ENCODE peak calls at places on chromosome 5, in seven cellular contexts. One of them, this sample, is unnamed.

GRCh38 chr5:73302797-73303138 is 129.8 kb downstream of the TMEM174 start:
- DNase-seq in adrenal gland: no peak
- DNase-seq in thyroid gland: no peak
- DNase-seq in upper lobe of right lung: no peak
- DNase-seq in A549: no peak
- DNase-seq in epithelial cell of esophagus: peak; percentile 37
- DNase-seq in psoas muscle: no peak
- DNase-seq in this sample: peak; percentile 32

GRCh38 chr5:160930361-160930760 is 78.3 kb upstream of the ATP10B start:
- DNase-seq in psoas muscle: no peak
- DNase-seq in adrenal gland: no peak
- DNase-seq in epithelial cell of esophagus: peak; percentile 37
- DNase-seq in thyroid gland: no peak
- DNase-seq in A549: no peak
- DNase-seq in upper lobe of right lung: no peak
- DNase-seq in this sample: no peak

GRCh38 chr5:170896779-170897178 is 35.0 kb downstream of the RANBP17 start:
- DNase-seq in epithelial cell of esophagus: peak; percentile 29
- DNase-seq in thyroid gland: no peak
- DNase-seq in psoas muscle: no peak
- DNase-seq in adrenal gland: no peak
- DNase-seq in upper lobe of right lung: peak; percentile 66
- DNase-seq in A549: peak; percentile 10
- DNase-seq in this sample: no peak

GRCh38 chr5:115555084-115555633 is 10.6 kb upstream of the FEM1C start:
- DNase-seq in epithelial cell of esophagus: no peak
- DNase-seq in psoas muscle: no peak
- DNase-seq in upper lobe of right lung: no peak
- DNase-seq in A549: no peak
- DNase-seq in adrenal gland: no peak
- DNase-seq in thyroid gland: no peak
- DNase-seq in this sample: no peak

GRCh38 chr5:668299-668995 is 24.7 kb downstream of the TPPP start:
- DNase-seq in A549: no peak
- DNase-seq in thyroid gland: no peak
- DNase-seq in epithelial cell of esophagus: no peak
- DNase-seq in psoas muscle: peak; percentile 37
- DNase-seq in upper lobe of right lung: peak; percentile 52
- DNase-seq in adrenal gland: no peak
- DNase-seq in this sample: no peak

GRCh38 chr5:89036166-89036565 is 153.2 kb upstream of the MEF2C start:
- DNase-seq in A549: no peak
- DNase-seq in upper lobe of right lung: no peak
- DNase-seq in psoas muscle: no peak
- DNase-seq in epithelial cell of esophagus: peak; percentile 32
- DNase-seq in thyroid gland: no peak
- DNase-seq in adrenal gland: no peak
- DNase-seq in this sample: no peak

GRCh38 chr5:72818866-72819534 is 2.5 kb downstream of the TNPO1 start:
- DNase-seq in psoas muscle: peak; percentile 76
- DNase-seq in adrenal gland: peak; percentile 37
- DNase-seq in epithelial cell of esophagus: peak; percentile 78
- DNase-seq in A549: peak; percentile 78
- DNase-seq in upper lobe of right lung: peak; percentile 80
- DNase-seq in thyroid gland: peak; percentile 76
- DNase-seq in this sample: peak; percentile 38

GRCh38 chr5:113806823-113807222 is 293.3 kb downstream of the YTHDC2 start:
- DNase-seq in thyroid gland: peak; percentile 32
- DNase-seq in adrenal gland: no peak
- DNase-seq in upper lobe of right lung: no peak
- DNase-seq in epithelial cell of esophagus: peak; percentile 20
- DNase-seq in psoas muscle: no peak
- DNase-seq in A549: no peak
- DNase-seq in this sample: no peak

GRCh38 chr5:95284512-95285405 is at the start of gene MCTP1:
- DNase-seq in thyroid gland: peak; percentile 67
- DNase-seq in upper lobe of right lung: peak; percentile 70
- DNase-seq in psoas muscle: no peak
- DNase-seq in adrenal gland: peak; percentile 35
- DNase-seq in A549: peak; percentile 21
- DNase-seq in epithelial cell of esophagus: peak; percentile 22
- DNase-seq in this sample: peak; percentile 51

GRCh38 chr5:74767579-74767913 is 497 bp downstream of the NSA2 start:
- DNase-seq in upper lobe of right lung: no peak
- DNase-seq in adrenal gland: peak; percentile 21
- DNase-seq in A549: peak; percentile 54
- DNase-seq in epithelial cell of esophagus: peak; percentile 57
- DNase-seq in psoas muscle: no peak
- DNase-seq in thyroid gland: no peak
- DNase-seq in this sample: peak; percentile 20

GRCh38 chr5:53362521-53362941 is 117.9 kb upstream of the FST start:
- DNase-seq in A549: peak; percentile 81
- DNase-seq in psoas muscle: no peak
- DNase-seq in adrenal gland: peak; percentile 30
- DNase-seq in upper lobe of right lung: no peak
- DNase-seq in epithelial cell of esophagus: peak; percentile 99
- DNase-seq in thyroid gland: no peak
- DNase-seq in this sample: no peak

GRCh38 chr5:24059006-24059405 is 551.6 kb downstream of the PRDM9 start:
- DNase-seq in upper lobe of right lung: no peak
- DNase-seq in psoas muscle: no peak
- DNase-seq in adrenal gland: no peak
- DNase-seq in thyroid gland: no peak
- DNase-seq in epithelial cell of esophagus: peak; percentile 1
- DNase-seq in A549: no peak
- DNase-seq in this sample: no peak

GRCh38 chr5:27608992-27609391 is 570.6 kb upstream of the CDH9 start:
- DNase-seq in adrenal gland: no peak
- DNase-seq in upper lobe of right lung: no peak
- DNase-seq in epithelial cell of esophagus: no peak
- DNase-seq in psoas muscle: no peak
- DNase-seq in thyroid gland: no peak
- DNase-seq in A549: no peak
- DNase-seq in this sample: no peak

GRCh38 chr5:73436535-73437125 is 11.9 kb downstream of the FOXD1 start:
- DNase-seq in thyroid gland: no peak
- DNase-seq in A549: no peak
- DNase-seq in epithelial cell of esophagus: no peak
- DNase-seq in psoas muscle: no peak
- DNase-seq in adrenal gland: no peak
- DNase-seq in upper lobe of right lung: no peak
- DNase-seq in this sample: no peak

GRCh38 chr5:169003721-169004481 is 297.0 kb downstream of the SLIT3 start:
- DNase-seq in A549: peak; percentile 33
- DNase-seq in upper lobe of right lung: no peak
- DNase-seq in thyroid gland: peak; percentile 72
- DNase-seq in psoas muscle: no peak
- DNase-seq in epithelial cell of esophagus: no peak
- DNase-seq in adrenal gland: no peak
- DNase-seq in this sample: no peak

GRCh38 chr5:118968925-118969375 is 19.4 kb downstream of the DTWD2 start:
- DNase-seq in thyroid gland: peak; percentile 85
- DNase-seq in epithelial cell of esophagus: no peak
- DNase-seq in A549: no peak
- DNase-seq in upper lobe of right lung: no peak
- DNase-seq in psoas muscle: no peak
- DNase-seq in adrenal gland: no peak
- DNase-seq in this sample: no peak

GRCh38 chr5:57779383-57780223 is 297.0 kb upstream of the ACTBL2 start:
- DNase-seq in A549: peak; percentile 73
- DNase-seq in upper lobe of right lung: no peak
- DNase-seq in thyroid gland: peak; percentile 30
- DNase-seq in adrenal gland: peak; percentile 38
- DNase-seq in epithelial cell of esophagus: peak; percentile 80
- DNase-seq in psoas muscle: no peak
- DNase-seq in this sample: peak; percentile 16

GRCh38 chr5:15763754-15764153 is 263.8 kb downstream of the FBXL7 start:
- DNase-seq in epithelial cell of esophagus: peak; percentile 54
- DNase-seq in A549: no peak
- DNase-seq in adrenal gland: no peak
- DNase-seq in thyroid gland: no peak
- DNase-seq in upper lobe of right lung: no peak
- DNase-seq in psoas muscle: no peak
- DNase-seq in this sample: no peak

GRCh38 chr5:123371575-123372179 is 51.5 kb downstream of the CEP120 start:
- DNase-seq in A549: peak; percentile 33
- DNase-seq in upper lobe of right lung: peak; percentile 75
- DNase-seq in thyroid gland: peak; percentile 51
- DNase-seq in epithelial cell of esophagus: peak; percentile 41
- DNase-seq in adrenal gland: peak; percentile 27
- DNase-seq in psoas muscle: peak; percentile 65
- DNase-seq in this sample: no peak

GRCh38 chr5:40406426-40407211 is 273.1 kb upstream of the PTGER4 start:
- DNase-seq in epithelial cell of esophagus: no peak
- DNase-seq in psoas muscle: no peak
- DNase-seq in thyroid gland: no peak
- DNase-seq in adrenal gland: no peak
- DNase-seq in A549: no peak
- DNase-seq in upper lobe of right lung: no peak
- DNase-seq in this sample: no peak

GRCh38 chr5:137265457-137265856 is 233.7 kb downstream of the SPOCK1 start:
- DNase-seq in adrenal gland: no peak
- DNase-seq in upper lobe of right lung: no peak
- DNase-seq in A549: no peak
- DNase-seq in psoas muscle: no peak
- DNase-seq in epithelial cell of esophagus: peak; percentile 26
- DNase-seq in thyroid gland: no peak
- DNase-seq in this sample: no peak

GRCh38 chr5:128665747-128666355 is 127.8 kb upstream of the FBN2 start:
- DNase-seq in thyroid gland: no peak
- DNase-seq in epithelial cell of esophagus: peak; percentile 60
- DNase-seq in adrenal gland: no peak
- DNase-seq in A549: no peak
- DNase-seq in psoas muscle: no peak
- DNase-seq in upper lobe of right lung: no peak
- DNase-seq in this sample: no peak

GRCh38 chr5:128669803-128670202 is 131.8 kb upstream of the FBN2 start:
- DNase-seq in A549: peak; percentile 25
- DNase-seq in adrenal gland: no peak
- DNase-seq in psoas muscle: no peak
- DNase-seq in upper lobe of right lung: no peak
- DNase-seq in thyroid gland: no peak
- DNase-seq in epithelial cell of esophagus: peak; percentile 55
- DNase-seq in this sample: no peak

GRCh38 chr5:128668921-128669320 is 130.9 kb upstream of the FBN2 start:
- DNase-seq in psoas muscle: no peak
- DNase-seq in epithelial cell of esophagus: peak; percentile 57
- DNase-seq in thyroid gland: no peak
- DNase-seq in A549: no peak
- DNase-seq in upper lobe of right lung: no peak
- DNase-seq in adrenal gland: no peak
- DNase-seq in this sample: no peak

GRCh38 chr5:128667751-128668150 is 129.7 kb upstream of the FBN2 start:
- DNase-seq in epithelial cell of esophagus: peak; percentile 16
- DNase-seq in thyroid gland: no peak
- DNase-seq in upper lobe of right lung: no peak
- DNase-seq in psoas muscle: no peak
- DNase-seq in A549: no peak
- DNase-seq in adrenal gland: no peak
- DNase-seq in this sample: no peak

DNA sequence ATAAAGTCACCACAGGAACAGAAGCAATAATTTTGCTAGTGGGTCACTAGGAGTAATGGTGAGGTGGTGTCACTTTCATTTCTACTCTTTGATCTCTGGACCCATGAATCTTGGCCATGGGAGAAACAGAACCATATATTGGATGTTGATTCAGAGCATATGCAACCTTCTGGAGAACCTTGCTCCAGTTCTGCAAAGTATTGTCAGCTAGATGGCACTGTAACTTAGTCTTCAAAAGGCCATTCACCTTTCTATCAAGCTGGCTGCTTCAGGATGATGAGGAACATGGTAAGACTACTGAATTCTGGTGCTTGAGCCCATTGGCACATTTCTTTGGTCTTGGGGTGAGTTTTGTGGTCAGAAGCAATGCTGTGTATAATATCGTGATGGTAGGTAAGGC is 129.1 kb upstream of the FBN2 start:
- DNase-seq in upper lobe of right lung: no peak
- DNase-seq in thyroid gland: no peak
- DNase-seq in psoas muscle: no peak
- DNase-seq in epithelial cell of esophagus: peak; percentile 20
- DNase-seq in A549: peak; percentile 28
- DNase-seq in adrenal gland: no peak
- DNase-seq in this sample: no peak
- TF ChIP-seq CTCF in upper lobe of right lung: no peak
- TF ChIP-seq CTCF in thyroid gland: no peak
- TF ChIP-seq CTCF in psoas muscle: no peak
- TF ChIP-seq CTCF in epithelial cell of esophagus: peak; percentile 36
- TF ChIP-seq CTCF in A549: peak; percentile 23
- TF ChIP-seq CTCF in adrenal gland: no peak
- TF ChIP-seq CTCF in this sample: peak; percentile 18

GRCh38 chr5:147558826-147559225 is 49.0 kb upstream of the DPYSL3 start:
- DNase-seq in adrenal gland: peak; percentile 29
- DNase-seq in thyroid gland: peak; percentile 31
- DNase-seq in epithelial cell of esophagus: peak; percentile 69
- DNase-seq in A549: peak; percentile 41
- DNase-seq in upper lobe of right lung: no peak
- DNase-seq in psoas muscle: no peak
- DNase-seq in this sample: peak; percentile 34

GRCh38 chr5:147558131-147558730 is 48.4 kb upstream of the DPYSL3 start:
- DNase-seq in A549: no peak
- DNase-seq in psoas muscle: no peak
- DNase-seq in thyroid gland: no peak
- DNase-seq in adrenal gland: no peak
- DNase-seq in epithelial cell of esophagus: no peak
- DNase-seq in upper lobe of right lung: no peak
- DNase-seq in this sample: no peak

GRCh38 chr5:147560982-147561381 is 51.1 kb upstream of the DPYSL3 start:
- DNase-seq in epithelial cell of esophagus: peak; percentile 11
- DNase-seq in A549: no peak
- DNase-seq in adrenal gland: no peak
- DNase-seq in psoas muscle: no peak
- DNase-seq in thyroid gland: no peak
- DNase-seq in upper lobe of right lung: no peak
- DNase-seq in this sample: no peak

GRCh38 chr5:147561435-147561834 is 51.6 kb upstream of the DPYSL3 start:
- DNase-seq in adrenal gland: no peak
- DNase-seq in A549: no peak
- DNase-seq in epithelial cell of esophagus: no peak
- DNase-seq in psoas muscle: no peak
- DNase-seq in thyroid gland: no peak
- DNase-seq in upper lobe of right lung: no peak
- DNase-seq in this sample: no peak

GRCh38 chr5:147559725-147560124 is 49.9 kb upstream of the DPYSL3 start:
- DNase-seq in thyroid gland: no peak
- DNase-seq in A549: no peak
- DNase-seq in adrenal gland: no peak
- DNase-seq in upper lobe of right lung: no peak
- DNase-seq in epithelial cell of esophagus: no peak
- DNase-seq in psoas muscle: no peak
- DNase-seq in this sample: no peak
- TF ChIP-seq CTCF in thyroid gland: no peak
- TF ChIP-seq CTCF in A549: no peak
- TF ChIP-seq CTCF in adrenal gland: no peak
- TF ChIP-seq CTCF in upper lobe of right lung: no peak
- TF ChIP-seq CTCF in epithelial cell of esophagus: peak; percentile 13
- TF ChIP-seq CTCF in psoas muscle: no peak
- TF ChIP-seq CTCF in this sample: no peak

GRCh38 chr5:138942861-138943260 is 67.7 kb upstream of the LRRTM2 start:
- DNase-seq in thyroid gland: peak; percentile 2
- DNase-seq in A549: no peak
- DNase-seq in epithelial cell of esophagus: no peak
- DNase-seq in upper lobe of right lung: no peak
- DNase-seq in adrenal gland: no peak
- DNase-seq in psoas muscle: no peak
- DNase-seq in this sample: no peak
- TF ChIP-seq CTCF in thyroid gland: no peak
- TF ChIP-seq CTCF in A549: no peak
- TF ChIP-seq CTCF in epithelial cell of esophagus: no peak
- TF ChIP-seq CTCF in upper lobe of right lung: no peak
- TF ChIP-seq CTCF in adrenal gland: no peak
- TF ChIP-seq CTCF in psoas muscle: no peak
- TF ChIP-seq CTCF in this sample: no peak

GRCh38 chr5:148687427-148687826 is 33.1 kb upstream of the HTR4 start:
- DNase-seq in thyroid gland: no peak
- DNase-seq in adrenal gland: no peak
- DNase-seq in epithelial cell of esophagus: peak; percentile 62
- DNase-seq in psoas muscle: no peak
- DNase-seq in upper lobe of right lung: no peak
- DNase-seq in A549: peak; percentile 59
- DNase-seq in this sample: no peak
- TF ChIP-seq CTCF in thyroid gland: no peak
- TF ChIP-seq CTCF in adrenal gland: no peak
- TF ChIP-seq CTCF in epithelial cell of esophagus: peak; percentile 29
- TF ChIP-seq CTCF in psoas muscle: no peak
- TF ChIP-seq CTCF in upper lobe of right lung: no peak
- TF ChIP-seq CTCF in A549: no peak
- TF ChIP-seq CTCF in this sample: peak; percentile 50